ENCODE peak calls at places on chromosome 10, in six cellular contexts. X is neuronal stem cell, K is H9, I is IMR-90, V is H1, W is trophoblast cell. R is an unnamed sample.

GRCh38 chr10:75952093-75952492 is 520.7 kb downstream of the LRMDA start:
- DNase-seq in W (no peak), K (no peak), V (no peak), I (no peak), X (no peak), R (no peak)

GRCh38 chr10:33506838-33507661 is 172.6 kb upstream of the NRP1 start:
- DNase-seq in X (no peak), V (no peak), K (no peak), W (peak), I (peak), R (no peak)

GRCh38 chr10:125186431-125187170 is 26.2 kb upstream of the CTBP2 start:
- DNase-seq in X (no peak), I (no peak), W (no peak), K (no peak), V (no peak), R (no peak)

GRCh38 chr10:48491422-48492139 is 113.3 kb downstream of the ARHGAP22 start:
- DNase-seq in W (no peak), V (peak), X (no peak), I (no peak), K (no peak), R (no peak)

GRCh38 chr10:63467833-63468232 is 2.1 kb upstream of the JMJD1C start:
- DNase-seq in V (no peak), X (no peak), K (no peak), W (no peak), I (peak), R (no peak)

GRCh38 chr10:47357131-47357582 is 9.0 kb downstream of the RBP3 start:
- DNase-seq in K (no peak), V (no peak), X (no peak), I (no peak), W (no peak), R (no peak)

GRCh38 chr10:116752969-116753665 is 10.8 kb upstream of the HSPA12A start:
- DNase-seq in V (no peak), W (no peak), I (no peak), X (no peak), K (no peak), R (no peak)

GRCh38 chr10:74081192-74081803 is 69.3 kb downstream of the AP3M1 start:
- DNase-seq in V (no peak), W (peak), I (peak), X (peak), K (peak), R (peak)

GRCh38 chr10:43821103-43821502 is 172.4 kb upstream of the ZNF32 start:
- DNase-seq in W (no peak), I (no peak), K (no peak), V (no peak), X (no peak), R (no peak)

GRCh38 chr10:116599991-116600390 is 9.2 kb downstream of the PNLIPRP1 start:
- DNase-seq in K (no peak), V (no peak), W (no peak), I (no peak), X (no peak), R (no peak)

GRCh38 chr10:86388119-86388704 is 21.6 kb upstream of the GRID1 start:
- DNase-seq in V (peak), X (no peak), W (no peak), K (peak), I (no peak), R (no peak)

GRCh38 chr10:28963539-28964221 is 286.4 kb downstream of the BAMBI start:
- DNase-seq in I (no peak), K (no peak), X (no peak), W (peak), V (no peak), R (no peak)

GRCh38 chr10:6204341-6205191 is 1.8 kb downstream of the PFKFB3 start:
- DNase-seq in K (peak), I (peak), W (no peak), V (peak), X (peak), R (peak)

GRCh38 chr10:124677291-124677690 is 66.9 kb downstream of the FAM53B start:
- DNase-seq in X (no peak), V (no peak), K (no peak), W (no peak), I (no peak), R (no peak)

GRCh38 chr10:65891073-65891981 is 1034.5 kb upstream of the LRRTM3 start:
- DNase-seq in W (no peak), V (no peak), K (no peak), X (no peak), I (no peak), R (peak)

GRCh38 chr10:133173860-133174523 is 14.0 kb downstream of the KNDC1 start:
- DNase-seq in I (no peak), V (no peak), K (no peak), W (no peak), X (no peak), R (no peak)

GRCh38 chr10:103510791-103511757 is 17.6 kb downstream of the NEURL1 start:
- DNase-seq in K (peak), X (no peak), V (no peak), I (no peak), W (no peak), R (no peak)

GRCh38 chr10:29805134-29805691 is 170.4 kb upstream of the SVIL start:
- DNase-seq in V (no peak), W (peak), K (no peak), X (no peak), I (no peak), R (no peak)

GRCh38 chr10:93591065-93591808 is 9.8 kb downstream of the RBP4 start:
- DNase-seq in K (no peak), I (no peak), X (no peak), V (no peak), W (no peak), R (no peak)

GRCh38 chr10:50997461-50997860 is 76.8 kb upstream of the PRKG1 start:
- DNase-seq in K (no peak), V (no peak), I (no peak), X (no peak), W (no peak), R (no peak)

GRCh38 chr10:86167101-86167761 is 199.4 kb downstream of the GRID1 start:
- DNase-seq in I (no peak), W (no peak), V (no peak), K (no peak), X (no peak), R (no peak)

GRCh38 chr10:21311426-21311825 is 214.1 kb downstream of the SKIDA1 start:
- DNase-seq in K (no peak), I (no peak), V (no peak), X (no peak), W (peak), R (no peak)

GRCh38 chr10:117163061-117163953 is 25.2 kb upstream of the VAX1 start:
- DNase-seq in K (peak), X (peak), W (no peak), V (peak), I (no peak), R (no peak)

GRCh38 chr10:70772627-70773026 is 12.6 kb downstream of the TBATA start:
- DNase-seq in I (no peak), W (no peak), X (no peak), V (peak), K (no peak), R (no peak)

GRCh38 chr10:84549368-84549767 is 221.0 kb downstream of the CCSER2 start:
- DNase-seq in V (no peak), K (no peak), X (no peak), I (no peak), W (no peak), R (no peak)

GRCh38 chr10:103542764-103543616 is 49.5 kb downstream of the NEURL1 start:
- DNase-seq in W (peak), V (no peak), K (peak), X (peak), I (peak), R (peak)

GRCh38 chr10:3802526-3803002 is 17.6 kb upstream of the KLF6 start:
- DNase-seq in V (no peak), X (no peak), K (no peak), W (no peak), I (no peak), R (no peak)

GRCh38 chr10:127368101-127368500 is 171.7 kb upstream of the INSYN2A start:
- DNase-seq in K (no peak), V (no peak), I (no peak), W (no peak), X (no peak), R (no peak)

GRCh38 chr10:131980757-131981428 is 830 bp downstream of the BNIP3 start:
- DNase-seq in W (peak), K (peak), X (no peak), V (peak), I (no peak), R (peak)

GRCh38 chr10:83373659-83374058 is 765.6 kb upstream of the GHITM start:
- DNase-seq in I (no peak), X (no peak), V (peak), W (peak), K (peak), R (peak)

GRCh38 chr10:43407148-43407575 is 1.8 kb downstream of the HNRNPF start:
- DNase-seq in W (peak), V (no peak), X (no peak), K (no peak), I (peak), R (peak)

GRCh38 chr10:60732240-60733188 is 45.8 kb upstream of the CDK1 start:
- DNase-seq in W (peak), V (peak), K (peak), X (no peak), I (no peak), R (peak)

GRCh38 chr10:96244354-96244753 is 27.0 kb downstream of the BLNK start:
- DNase-seq in I (no peak), W (no peak), V (no peak), X (no peak), K (no peak), R (no peak)

GRCh38 chr10:118590334-118590733 is 5.1 kb downstream of the PRLHR start:
- DNase-seq in I (no peak), K (no peak), W (no peak), X (no peak), V (no peak), R (no peak)

GRCh38 chr10:78362406-78363022 is 328.9 kb downstream of the RPS24 start:
- DNase-seq in W (no peak), K (peak), I (no peak), X (no peak), V (no peak), R (peak)

GRCh38 chr10:131786756-131787605 is 113.8 kb upstream of the PPP2R2D start:
- DNase-seq in X (peak), I (peak), W (peak), V (no peak), K (peak), R (no peak)

GRCh38 chr10:13268841-13269240 is 31.0 kb downstream of the PHYH start:
- DNase-seq in V (no peak), I (no peak), X (no peak), W (no peak), K (no peak), R (no peak)

GRCh38 chr10:63252095-63252762 is 119.1 kb downstream of the NRBF2 start:
- DNase-seq in W (peak), X (no peak), I (no peak), V (no peak), K (no peak), R (peak)

GRCh38 chr10:8407561-8408021 is 353.1 kb downstream of the GATA3 start:
- DNase-seq in X (no peak), I (no peak), V (no peak), W (peak), K (no peak), R (no peak)
- H2BK5ac ChIP-seq in X (no peak), I (no peak), V (no peak), W (no peak), K (no peak), R (no peak)

GRCh38 chr10:88122571-88122970 is 259.1 kb downstream of the PTEN start:
- DNase-seq in V (no peak), K (no peak), X (no peak), I (no peak), W (no peak), R (no peak)
- H2AFZ ChIP-seq in V (no peak), K (no peak), X (no peak), I (no peak), W (no peak), R (no peak)

GRCh38 chr10:22339761-22340361 is 5.4 kb upstream of the SPAG6 start:
- DNase-seq in I (no peak), X (peak), W (peak), V (no peak), K (no peak), R (no peak)
- H2BK5ac ChIP-seq in I (no peak), X (no peak), W (no peak), V (no peak), K (no peak), R (no peak)

DNA sequence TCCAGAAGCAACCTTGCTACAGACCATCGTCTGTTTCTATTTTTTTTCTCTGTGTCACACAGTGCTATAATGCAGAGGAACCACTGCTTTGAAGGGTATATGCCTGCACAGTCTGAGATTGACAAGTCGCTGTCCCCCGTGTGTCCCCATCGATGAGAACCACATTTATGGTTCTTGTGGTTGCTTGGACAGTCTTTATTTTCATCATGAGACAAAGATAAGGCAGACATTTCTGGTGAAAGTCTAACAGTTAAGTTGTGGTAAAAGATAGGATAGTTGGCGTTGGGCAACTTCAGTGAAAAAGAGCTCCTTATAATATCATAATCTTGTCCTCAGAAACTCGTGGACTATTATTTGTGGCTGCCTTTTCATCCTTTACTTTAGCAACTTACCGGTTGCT is 6.3 kb upstream of the AKR1E2 start:
- DNase-seq in X (no peak), I (no peak), K (no peak), V (no peak), W (no peak), R (no peak)
- H2AFZ ChIP-seq in X (no peak), I (no peak), K (no peak), V (no peak), W (no peak), R (no peak)

DNA sequence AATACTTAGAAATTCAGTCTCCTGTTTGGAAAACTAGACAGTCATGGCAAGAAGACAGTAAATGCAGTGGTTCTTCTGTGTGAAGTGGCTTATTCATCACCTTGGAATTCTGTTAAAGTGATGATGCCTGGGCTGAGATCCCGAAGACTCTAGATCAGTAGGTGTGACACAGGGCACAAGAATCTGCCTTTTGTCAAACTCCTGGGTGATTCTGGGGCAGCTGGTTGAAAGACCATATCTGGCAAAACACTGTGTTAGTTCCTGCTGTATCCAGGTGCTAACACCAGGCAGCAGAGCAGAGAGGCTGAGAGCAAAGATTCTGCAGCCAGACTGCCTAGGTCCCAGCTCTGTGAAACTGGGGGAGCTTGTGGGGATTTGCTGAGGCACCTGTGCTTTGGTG is 26.5 kb downstream of the MRC1 start:
- DNase-seq in X (no peak), V (no peak), W (peak), K (peak), I (peak), R (peak)
- H2BK5ac ChIP-seq in X (no peak), V (no peak), W (no peak), K (no peak), I (no peak), R (no peak)

DNA sequence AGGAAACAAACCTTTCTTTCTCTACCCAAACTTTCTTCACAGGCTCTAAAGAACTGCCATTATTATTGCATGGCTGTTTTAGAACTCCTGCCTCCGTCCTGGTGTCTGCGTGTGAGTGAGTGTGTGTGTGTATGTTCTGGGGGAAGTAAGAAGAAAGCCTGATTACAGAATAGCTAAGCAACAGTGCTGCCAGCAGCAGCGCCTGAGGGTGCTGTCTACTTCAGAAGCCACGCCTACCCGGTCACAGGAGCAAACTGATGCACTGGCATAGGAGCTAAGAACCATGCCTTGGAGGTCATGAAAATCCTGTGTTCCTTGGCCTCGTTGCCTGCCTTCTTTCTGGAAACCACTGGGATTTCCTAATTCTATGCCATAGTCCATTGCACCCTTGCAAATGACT is 25.2 kb downstream of the LIPK start:
- DNase-seq in V (no peak), K (peak), X (no peak), I (no peak), W (peak), R (no peak)
- H2AFZ ChIP-seq in V (no peak), K (no peak), X (no peak), I (no peak), W (no peak), R (no peak)